ENCODE peak calls at places on chromosomes 1 and 21, in eight cellular contexts. One of them, this sample, is unnamed.
A peak's percentile ranks its signal among the peaks of the same experiment; 100 is the strongest.

GRCh38 chr1:93743465-93743864 is 61.8 kb upstream of the BCAR3 start:
- DNase-seq in HCT116: no peak
- DNase-seq in GM23338: no peak
- DNase-seq in prostate gland: no peak
- DNase-seq in GM12878: no peak
- DNase-seq in spleen: no peak
- DNase-seq in transverse colon: no peak
- DNase-seq in breast epithelium: no peak
- DNase-seq in this sample: no peak

GRCh38 chr1:78073441-78073840 is 27.7 kb downstream of the GIPC2 start:
- DNase-seq in breast epithelium: no peak
- DNase-seq in spleen: no peak
- DNase-seq in GM12878: no peak
- DNase-seq in transverse colon: no peak
- DNase-seq in HCT116: no peak
- DNase-seq in prostate gland: no peak
- DNase-seq in GM23338: no peak
- DNase-seq in this sample: no peak

GRCh38 chr1:23163395-23163794 is 5.3 kb downstream of the LUZP1 start:
- DNase-seq in GM23338: no peak
- DNase-seq in prostate gland: no peak
- DNase-seq in spleen: no peak
- DNase-seq in HCT116: no peak
- DNase-seq in GM12878: no peak
- DNase-seq in transverse colon: no peak
- DNase-seq in breast epithelium: no peak
- DNase-seq in this sample: no peak

GRCh38 chr21:45837936-45838335 is 143.6 kb upstream of the COL6A1 start:
- DNase-seq in transverse colon: no peak
- DNase-seq in prostate gland: no peak
- DNase-seq in GM23338: no peak
- DNase-seq in GM12878: no peak
- DNase-seq in HCT116: no peak
- DNase-seq in spleen: no peak
- DNase-seq in breast epithelium: no peak
- DNase-seq in this sample: no peak

GRCh38 chr1:153922838-153923652 is at the start of gene GATAD2B:
- DNase-seq in transverse colon: peak; percentile 99
- DNase-seq in breast epithelium: peak; percentile 99
- DNase-seq in GM23338: peak; percentile 100
- DNase-seq in GM12878: peak; percentile 100
- DNase-seq in spleen: peak; percentile 99
- DNase-seq in HCT116: peak; percentile 100
- DNase-seq in prostate gland: peak; percentile 100
- DNase-seq in this sample: peak; percentile 98

GRCh38 chr1:30597711-30598110 is 125.7 kb downstream of the MATN1 start:
- DNase-seq in breast epithelium: no peak
- DNase-seq in spleen: no peak
- DNase-seq in GM12878: no peak
- DNase-seq in transverse colon: no peak
- DNase-seq in prostate gland: no peak
- DNase-seq in GM23338: no peak
- DNase-seq in HCT116: no peak
- DNase-seq in this sample: no peak

GRCh38 chr1:108962681-108963051 is 618 bp downstream of the CLCC1 start:
- DNase-seq in transverse colon: peak; percentile 68
- DNase-seq in GM12878: no peak
- DNase-seq in HCT116: no peak
- DNase-seq in prostate gland: peak; percentile 26
- DNase-seq in breast epithelium: peak; percentile 43
- DNase-seq in GM23338: peak; percentile 44
- DNase-seq in spleen: peak; percentile 85
- DNase-seq in this sample: peak; percentile 54

GRCh38 chr1:113255038-113255727 is 135.1 kb upstream of the MAGI3 start:
- DNase-seq in GM23338: peak; percentile 19
- DNase-seq in transverse colon: peak; percentile 30
- DNase-seq in HCT116: no peak
- DNase-seq in spleen: no peak
- DNase-seq in breast epithelium: peak; percentile 22
- DNase-seq in GM12878: no peak
- DNase-seq in prostate gland: peak; percentile 54
- DNase-seq in this sample: no peak

GRCh38 chr1:151993084-151993733 is 450 bp downstream of the S100A10 start:
- DNase-seq in prostate gland: no peak
- DNase-seq in HCT116: no peak
- DNase-seq in transverse colon: peak; percentile 55
- DNase-seq in spleen: peak; percentile 83
- DNase-seq in breast epithelium: no peak
- DNase-seq in GM23338: peak; percentile 76
- DNase-seq in GM12878: no peak
- DNase-seq in this sample: no peak

GRCh38 chr1:7479544-7479943 is 291.6 kb upstream of the VAMP3 start:
- DNase-seq in breast epithelium: no peak
- DNase-seq in prostate gland: no peak
- DNase-seq in spleen: no peak
- DNase-seq in GM23338: no peak
- DNase-seq in transverse colon: no peak
- DNase-seq in GM12878: no peak
- DNase-seq in HCT116: no peak
- DNase-seq in this sample: no peak

GRCh38 chr1:89692601-89693503 is 59.9 kb downstream of the LRRC8C start:
- DNase-seq in GM23338: no peak
- DNase-seq in GM12878: peak; percentile 52
- DNase-seq in spleen: no peak
- DNase-seq in transverse colon: no peak
- DNase-seq in HCT116: no peak
- DNase-seq in prostate gland: no peak
- DNase-seq in breast epithelium: no peak
- DNase-seq in this sample: no peak
- TF ChIP-seq POLR2AphosphoS5 in GM23338: no peak
- TF ChIP-seq POLR2AphosphoS5 in GM12878: no peak
- TF ChIP-seq POLR2AphosphoS5 in spleen: no peak
- TF ChIP-seq POLR2AphosphoS5 in transverse colon: no peak
- TF ChIP-seq POLR2AphosphoS5 in HCT116: no peak
- TF ChIP-seq POLR2AphosphoS5 in prostate gland: peak; percentile 8
- TF ChIP-seq POLR2AphosphoS5 in breast epithelium: no peak
- TF ChIP-seq POLR2AphosphoS5 in this sample: no peak

GRCh38 chr21:17270234-17270633 is 242.6 kb upstream of the CXADR start:
- DNase-seq in breast epithelium: peak; percentile 33
- DNase-seq in transverse colon: no peak
- DNase-seq in prostate gland: peak; percentile 31
- DNase-seq in GM23338: peak; percentile 44
- DNase-seq in GM12878: no peak
- DNase-seq in spleen: no peak
- DNase-seq in HCT116: no peak
- DNase-seq in this sample: no peak
- TF ChIP-seq CTCF in breast epithelium: no peak
- TF ChIP-seq CTCF in transverse colon: peak; percentile 28
- TF ChIP-seq CTCF in prostate gland: peak; percentile 53
- TF ChIP-seq CTCF in GM23338: peak; percentile 34
- TF ChIP-seq CTCF in GM12878: peak; percentile 3
- TF ChIP-seq CTCF in spleen: no peak
- TF ChIP-seq CTCF in HCT116: no peak
- TF ChIP-seq CTCF in this sample: peak; percentile 45

GRCh38 chr1:116989851-116990250 is 11.7 kb upstream of the CD101 start:
- DNase-seq in HCT116: no peak
- DNase-seq in GM12878: no peak
- DNase-seq in GM23338: no peak
- DNase-seq in prostate gland: no peak
- DNase-seq in spleen: no peak
- DNase-seq in transverse colon: no peak
- DNase-seq in breast epithelium: no peak
- DNase-seq in this sample: no peak

GRCh38 chr1:116988908-116989307 is 12.7 kb upstream of the CD101 start:
- DNase-seq in transverse colon: peak; percentile 18
- DNase-seq in HCT116: no peak
- DNase-seq in prostate gland: no peak
- DNase-seq in breast epithelium: no peak
- DNase-seq in GM23338: no peak
- DNase-seq in GM12878: no peak
- DNase-seq in spleen: no peak
- DNase-seq in this sample: no peak

GRCh38 chr1:116991918-116992317 is 9.6 kb upstream of the CD101 start:
- DNase-seq in prostate gland: no peak
- DNase-seq in spleen: no peak
- DNase-seq in breast epithelium: no peak
- DNase-seq in GM12878: no peak
- DNase-seq in HCT116: no peak
- DNase-seq in transverse colon: no peak
- DNase-seq in GM23338: no peak
- DNase-seq in this sample: no peak

GRCh38 chr1:116988248-116988647 is 13.3 kb upstream of the CD101 start:
- DNase-seq in breast epithelium: no peak
- DNase-seq in transverse colon: no peak
- DNase-seq in spleen: no peak
- DNase-seq in GM23338: no peak
- DNase-seq in HCT116: no peak
- DNase-seq in prostate gland: no peak
- DNase-seq in GM12878: no peak
- DNase-seq in this sample: no peak

GRCh38 chr1:116990612-116991151 is 10.9 kb upstream of the CD101 start:
- DNase-seq in spleen: no peak
- DNase-seq in transverse colon: peak; percentile 24
- DNase-seq in prostate gland: peak; percentile 11
- DNase-seq in breast epithelium: peak; percentile 77
- DNase-seq in GM23338: no peak
- DNase-seq in HCT116: no peak
- DNase-seq in GM12878: no peak
- DNase-seq in this sample: peak; percentile 48
- H3K27ac ChIP-seq in spleen: no peak overlapping the region
- H3K27ac ChIP-seq in transverse colon: peak overlapping the region; percentile 5
- H3K27ac ChIP-seq in prostate gland: no peak overlapping the region
- H3K27ac ChIP-seq in breast epithelium: peak overlapping the region; percentile 82
- H3K27ac ChIP-seq in GM23338: no peak overlapping the region
- H3K27ac ChIP-seq in HCT116: no peak overlapping the region
- H3K27ac ChIP-seq in GM12878: no peak overlapping the region
- H3K27ac ChIP-seq in this sample: no peak overlapping the region

DNA sequence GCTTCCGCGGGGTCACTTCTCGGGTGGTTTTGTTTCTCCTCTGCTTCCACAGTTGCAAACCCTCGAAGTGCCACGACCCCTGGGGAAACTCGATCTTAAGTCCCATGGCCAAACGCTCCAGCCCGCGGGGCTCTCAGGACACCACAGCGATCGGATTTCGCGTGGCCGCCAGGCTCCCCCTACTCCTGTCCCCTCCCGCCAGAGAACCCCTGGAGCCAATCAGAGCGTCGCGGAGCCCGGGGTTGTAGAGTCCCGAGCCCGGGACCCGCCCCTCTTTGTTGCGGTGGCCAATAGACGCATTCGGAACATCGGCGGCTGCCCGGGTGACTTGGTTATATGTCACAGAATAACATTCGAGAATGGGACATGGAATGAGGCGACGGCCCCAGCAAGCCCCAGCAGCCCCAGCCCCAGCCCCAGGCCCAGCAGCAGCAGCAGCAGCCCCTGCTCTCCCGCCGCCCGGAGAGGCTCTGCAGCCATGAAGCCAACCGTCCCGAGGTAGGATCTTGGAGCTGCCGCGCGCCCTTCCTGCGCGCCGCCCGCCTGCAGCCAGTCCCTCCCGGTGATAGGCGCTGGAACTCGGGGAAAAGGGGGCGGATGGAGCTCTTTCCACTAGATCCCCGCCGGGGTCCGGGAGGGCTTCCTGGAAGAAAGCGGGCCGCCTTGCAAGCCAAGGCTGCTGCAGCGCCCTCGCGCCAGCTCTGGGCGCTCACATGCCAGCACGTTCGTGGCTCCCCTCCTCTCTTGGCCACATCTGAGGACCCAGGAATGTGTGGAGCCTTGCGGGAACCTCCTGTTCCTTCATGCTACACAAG is at the start of gene VASH2:
- DNase-seq in breast epithelium: peak; percentile 76
- DNase-seq in prostate gland: peak; percentile 89
- DNase-seq in transverse colon: peak; percentile 75
- DNase-seq in HCT116: peak; percentile 57
- DNase-seq in GM12878: peak; percentile 59
- DNase-seq in spleen: peak; percentile 91
- DNase-seq in GM23338: peak; percentile 96
- DNase-seq in this sample: peak; percentile 83
- TF ChIP-seq POLR2AphosphoS5 in breast epithelium: no peak
- TF ChIP-seq POLR2AphosphoS5 in prostate gland: peak; percentile 79
- TF ChIP-seq POLR2AphosphoS5 in transverse colon: no peak
- TF ChIP-seq POLR2AphosphoS5 in HCT116: no peak
- TF ChIP-seq POLR2AphosphoS5 in GM12878: peak; percentile 66
- TF ChIP-seq POLR2AphosphoS5 in spleen: no peak
- TF ChIP-seq POLR2AphosphoS5 in GM23338: peak; percentile 76
- TF ChIP-seq POLR2AphosphoS5 in this sample: peak; percentile 6

GRCh38 chr1:13813398-13814012 is 113.5 kb downstream of the PRDM2 start:
- DNase-seq in GM12878: no peak
- DNase-seq in breast epithelium: no peak
- DNase-seq in GM23338: peak; percentile 78
- DNase-seq in HCT116: no peak
- DNase-seq in spleen: peak; percentile 87
- DNase-seq in prostate gland: no peak
- DNase-seq in transverse colon: no peak
- DNase-seq in this sample: peak; percentile 87
- TF ChIP-seq CTCF in GM12878: peak; percentile 87
- TF ChIP-seq CTCF in breast epithelium: no peak
- TF ChIP-seq CTCF in GM23338: peak; percentile 90
- TF ChIP-seq CTCF in HCT116: peak; percentile 93
- TF ChIP-seq CTCF in spleen: peak; percentile 48
- TF ChIP-seq CTCF in prostate gland: peak; percentile 43
- TF ChIP-seq CTCF in transverse colon: peak; percentile 17
- TF ChIP-seq CTCF in this sample: peak; percentile 52

GRCh38 chr1:58774027-58774426 is 9.8 kb downstream of the JUN start:
- DNase-seq in breast epithelium: no peak
- DNase-seq in prostate gland: no peak
- DNase-seq in transverse colon: no peak
- DNase-seq in GM12878: no peak
- DNase-seq in HCT116: no peak
- DNase-seq in GM23338: no peak
- DNase-seq in spleen: no peak
- DNase-seq in this sample: no peak
- H3K27ac ChIP-seq in breast epithelium: peak overlapping the region; percentile 53
- H3K27ac ChIP-seq in prostate gland: peak overlapping the region; percentile 74
- H3K27ac ChIP-seq in transverse colon: peak overlapping the region; percentile 60
- H3K27ac ChIP-seq in GM12878: no peak overlapping the region
- H3K27ac ChIP-seq in HCT116: no peak overlapping the region
- H3K27ac ChIP-seq in GM23338: no peak overlapping the region
- H3K27ac ChIP-seq in spleen: no peak overlapping the region
- H3K27ac ChIP-seq in this sample: peak overlapping the region; percentile 68

DNA sequence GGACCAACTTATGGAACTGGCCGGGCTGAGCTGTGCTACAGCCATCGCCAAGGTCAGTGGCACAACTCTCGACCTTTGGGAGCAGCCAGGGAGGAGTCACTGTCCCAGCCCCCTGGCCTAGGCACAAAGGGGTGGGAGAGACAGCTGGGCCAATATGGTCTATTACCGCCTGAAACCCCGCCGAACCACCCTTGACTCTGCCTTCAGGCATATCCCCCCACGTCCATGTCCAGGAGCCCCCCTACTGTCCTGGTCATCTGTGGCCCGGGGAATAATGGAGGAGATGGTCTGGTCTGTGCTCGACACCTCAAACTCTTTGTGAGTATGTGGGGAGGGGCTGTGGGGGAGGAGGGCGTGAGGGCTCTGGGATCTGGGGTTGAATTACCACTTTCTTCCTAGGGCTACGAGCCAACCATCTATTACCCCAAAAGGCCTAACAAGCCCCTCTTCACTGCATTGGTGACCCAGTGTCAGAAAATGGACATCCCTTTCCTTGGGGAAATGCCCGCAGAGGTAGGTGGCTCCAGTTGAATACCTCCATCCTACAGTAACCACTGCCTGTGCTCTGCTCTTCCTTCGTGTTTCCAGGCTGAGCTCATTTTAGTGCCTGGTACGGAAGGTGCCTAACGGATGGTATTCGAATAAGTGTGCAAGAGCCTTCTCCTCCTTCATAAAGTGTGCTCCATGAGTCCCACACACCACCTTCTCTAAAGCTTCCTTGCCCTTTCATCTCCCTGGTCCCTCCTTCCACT is 758 bp downstream of the NAXE start:
- DNase-seq in breast epithelium: no peak
- DNase-seq in GM23338: peak; percentile 21
- DNase-seq in transverse colon: no peak
- DNase-seq in GM12878: no peak
- DNase-seq in spleen: no peak
- DNase-seq in HCT116: no peak
- DNase-seq in prostate gland: no peak
- DNase-seq in this sample: no peak
- TF ChIP-seq POLR2AphosphoS5 in breast epithelium: no peak
- TF ChIP-seq POLR2AphosphoS5 in GM23338: peak; percentile 41
- TF ChIP-seq POLR2AphosphoS5 in transverse colon: no peak
- TF ChIP-seq POLR2AphosphoS5 in GM12878: peak; percentile 46
- TF ChIP-seq POLR2AphosphoS5 in spleen: no peak
- TF ChIP-seq POLR2AphosphoS5 in HCT116: no peak
- TF ChIP-seq POLR2AphosphoS5 in prostate gland: no peak
- TF ChIP-seq POLR2AphosphoS5 in this sample: no peak